ENCODE peak calls at places on chromosomes 13 and 19, in eight cellular contexts. One of them, this sample, is unnamed.

GRCh38 chr19:34409189-34410164 is 5.3 kb downstream of the PDCD2L start:
- DNase-seq in Right ventricle myocardium superior: no peak
- DNase-seq in activated CD4-positive, CD25-positive, alpha-beta regulatory T cell: no peak
- DNase-seq in MCF 10A: no peak
- DNase-seq in Caki2: no peak
- DNase-seq in NCI-H1092 treated with DMSO at 0.1 percent for 48 hours: no peak
- DNase-seq in substantia nigra: no peak
- DNase-seq in germinal center: no peak
- DNase-seq in this sample: no peak

GRCh38 chr19:42091300-42092266 is 15.6 kb downstream of the ZNF574 start:
- DNase-seq in Right ventricle myocardium superior: no peak
- DNase-seq in activated CD4-positive, CD25-positive, alpha-beta regulatory T cell: no peak
- DNase-seq in MCF 10A: peak
- DNase-seq in Caki2: no peak
- DNase-seq in NCI-H1092 treated with DMSO at 0.1 percent for 48 hours: no peak
- DNase-seq in substantia nigra: no peak
- DNase-seq in germinal center: no peak
- DNase-seq in this sample: peak

GRCh38 chr19:19147344-19147743 is 9.1 kb upstream of the TMEM161A start:
- DNase-seq in Right ventricle myocardium superior: no peak
- DNase-seq in activated CD4-positive, CD25-positive, alpha-beta regulatory T cell: no peak
- DNase-seq in MCF 10A: no peak
- DNase-seq in Caki2: no peak
- DNase-seq in NCI-H1092 treated with DMSO at 0.1 percent for 48 hours: no peak
- DNase-seq in substantia nigra: no peak
- DNase-seq in germinal center: no peak
- DNase-seq in this sample: no peak

GRCh38 chr13:97108535-97108910 is 113.6 kb upstream of the MBNL2 start:
- DNase-seq in Right ventricle myocardium superior: no peak
- DNase-seq in activated CD4-positive, CD25-positive, alpha-beta regulatory T cell: no peak
- DNase-seq in MCF 10A: peak
- DNase-seq in Caki2: no peak
- DNase-seq in NCI-H1092 treated with DMSO at 0.1 percent for 48 hours: no peak
- DNase-seq in substantia nigra: no peak
- DNase-seq in germinal center: no peak
- DNase-seq in this sample: no peak

GRCh38 chr19:8877854-8878705 is 45.9 kb downstream of the MBD3L1 start:
- DNase-seq in Right ventricle myocardium superior: no peak
- DNase-seq in activated CD4-positive, CD25-positive, alpha-beta regulatory T cell: no peak
- DNase-seq in MCF 10A: no peak
- DNase-seq in Caki2: peak
- DNase-seq in NCI-H1092 treated with DMSO at 0.1 percent for 48 hours: no peak
- DNase-seq in substantia nigra: no peak
- DNase-seq in germinal center: no peak
- DNase-seq in this sample: no peak

GRCh38 chr19:17314007-17314589 is 4.7 kb downstream of the DDA1 start:
- DNase-seq in Right ventricle myocardium superior: no peak
- DNase-seq in activated CD4-positive, CD25-positive, alpha-beta regulatory T cell: no peak
- DNase-seq in MCF 10A: no peak
- DNase-seq in Caki2: no peak
- DNase-seq in NCI-H1092 treated with DMSO at 0.1 percent for 48 hours: no peak
- DNase-seq in substantia nigra: no peak
- DNase-seq in germinal center: no peak
- DNase-seq in this sample: no peak

GRCh38 chr13:49828452-49828851 is 36.0 kb upstream of the KPNA3 start:
- DNase-seq in Right ventricle myocardium superior: no peak
- DNase-seq in activated CD4-positive, CD25-positive, alpha-beta regulatory T cell: no peak
- DNase-seq in MCF 10A: peak
- DNase-seq in Caki2: no peak
- DNase-seq in NCI-H1092 treated with DMSO at 0.1 percent for 48 hours: no peak
- DNase-seq in substantia nigra: no peak
- DNase-seq in germinal center: no peak
- DNase-seq in this sample: no peak

GRCh38 chr13:34172048-34172447 is 354.1 kb downstream of the RFC3 start:
- DNase-seq in Right ventricle myocardium superior: no peak
- DNase-seq in activated CD4-positive, CD25-positive, alpha-beta regulatory T cell: no peak
- DNase-seq in MCF 10A: no peak
- DNase-seq in Caki2: no peak
- DNase-seq in NCI-H1092 treated with DMSO at 0.1 percent for 48 hours: no peak
- DNase-seq in substantia nigra: no peak
- DNase-seq in germinal center: no peak
- DNase-seq in this sample: no peak

GRCh38 chr19:47726467-47726866 is 13.2 kb downstream of the EHD2 start:
- DNase-seq in Right ventricle myocardium superior: no peak
- DNase-seq in activated CD4-positive, CD25-positive, alpha-beta regulatory T cell: no peak
- DNase-seq in MCF 10A: no peak
- DNase-seq in Caki2: peak
- DNase-seq in NCI-H1092 treated with DMSO at 0.1 percent for 48 hours: no peak
- DNase-seq in substantia nigra: no peak
- DNase-seq in germinal center: no peak
- DNase-seq in this sample: no peak

GRCh38 chr19:4295972-4296771 is 6.0 kb downstream of the TMIGD2 start:
- DNase-seq in Right ventricle myocardium superior: no peak
- DNase-seq in activated CD4-positive, CD25-positive, alpha-beta regulatory T cell: no peak
- DNase-seq in MCF 10A: peak
- DNase-seq in Caki2: no peak
- DNase-seq in NCI-H1092 treated with DMSO at 0.1 percent for 48 hours: peak
- DNase-seq in substantia nigra: peak
- DNase-seq in germinal center: no peak
- DNase-seq in this sample: no peak

GRCh38 chr13:19860884-19861655 is 2.4 kb downstream of the ZMYM5 start:
- DNase-seq in Right ventricle myocardium superior: no peak
- DNase-seq in activated CD4-positive, CD25-positive, alpha-beta regulatory T cell: no peak
- DNase-seq in MCF 10A: peak
- DNase-seq in Caki2: peak
- DNase-seq in NCI-H1092 treated with DMSO at 0.1 percent for 48 hours: no peak
- DNase-seq in substantia nigra: peak
- DNase-seq in germinal center: no peak
- DNase-seq in this sample: peak

GRCh38 chr19:5321851-5322681 is 18.5 kb downstream of the PTPRS start:
- DNase-seq in Right ventricle myocardium superior: no peak
- DNase-seq in activated CD4-positive, CD25-positive, alpha-beta regulatory T cell: no peak
- DNase-seq in MCF 10A: no peak
- DNase-seq in Caki2: no peak
- DNase-seq in NCI-H1092 treated with DMSO at 0.1 percent for 48 hours: no peak
- DNase-seq in substantia nigra: no peak
- DNase-seq in germinal center: peak
- DNase-seq in this sample: no peak

GRCh38 chr19:55605637-55606470 is at the start of gene ZNF865:
- DNase-seq in Right ventricle myocardium superior: peak
- DNase-seq in activated CD4-positive, CD25-positive, alpha-beta regulatory T cell: peak
- DNase-seq in MCF 10A: peak
- DNase-seq in Caki2: peak
- DNase-seq in NCI-H1092 treated with DMSO at 0.1 percent for 48 hours: peak
- DNase-seq in substantia nigra: peak
- DNase-seq in germinal center: peak
- DNase-seq in this sample: peak

GRCh38 chr13:59423708-59424355 is 739.9 kb downstream of the DIAPH3 start:
- DNase-seq in Right ventricle myocardium superior: no peak
- DNase-seq in activated CD4-positive, CD25-positive, alpha-beta regulatory T cell: no peak
- DNase-seq in MCF 10A: no peak
- DNase-seq in Caki2: no peak
- DNase-seq in NCI-H1092 treated with DMSO at 0.1 percent for 48 hours: no peak
- DNase-seq in substantia nigra: no peak
- DNase-seq in germinal center: no peak
- DNase-seq in this sample: no peak

GRCh38 chr19:10718205-10719196 is 622 bp downstream of the DNM2 start:
- DNase-seq in Right ventricle myocardium superior: peak
- DNase-seq in activated CD4-positive, CD25-positive, alpha-beta regulatory T cell: peak
- DNase-seq in MCF 10A: peak
- DNase-seq in Caki2: no peak
- DNase-seq in NCI-H1092 treated with DMSO at 0.1 percent for 48 hours: peak
- DNase-seq in substantia nigra: peak
- DNase-seq in germinal center: peak
- DNase-seq in this sample: peak

GRCh38 chr19:38792250-38793111 is 3.5 kb downstream of the LGALS7B start:
- DNase-seq in Right ventricle myocardium superior: peak
- DNase-seq in activated CD4-positive, CD25-positive, alpha-beta regulatory T cell: peak
- DNase-seq in MCF 10A: no peak
- DNase-seq in Caki2: no peak
- DNase-seq in NCI-H1092 treated with DMSO at 0.1 percent for 48 hours: no peak
- DNase-seq in substantia nigra: no peak
- DNase-seq in germinal center: peak
- DNase-seq in this sample: peak

GRCh38 chr19:45498411-45499195 is at the start of gene PPM1N:
- DNase-seq in Right ventricle myocardium superior: peak
- DNase-seq in activated CD4-positive, CD25-positive, alpha-beta regulatory T cell: peak
- DNase-seq in MCF 10A: no peak
- DNase-seq in Caki2: no peak
- DNase-seq in NCI-H1092 treated with DMSO at 0.1 percent for 48 hours: no peak
- DNase-seq in substantia nigra: no peak
- DNase-seq in germinal center: peak
- DNase-seq in this sample: peak

GRCh38 chr19:13089139-13089856 is 13.4 kb downstream of the LYL1 start:
- DNase-seq in Right ventricle myocardium superior: peak
- DNase-seq in activated CD4-positive, CD25-positive, alpha-beta regulatory T cell: no peak
- DNase-seq in MCF 10A: no peak
- DNase-seq in Caki2: no peak
- DNase-seq in NCI-H1092 treated with DMSO at 0.1 percent for 48 hours: no peak
- DNase-seq in substantia nigra: no peak
- DNase-seq in germinal center: peak
- DNase-seq in this sample: peak

GRCh38 chr13:53351040-53351439 is 322.4 kb downstream of the OLFM4 start:
- DNase-seq in Right ventricle myocardium superior: no peak
- DNase-seq in activated CD4-positive, CD25-positive, alpha-beta regulatory T cell: no peak
- DNase-seq in MCF 10A: no peak
- DNase-seq in Caki2: no peak
- DNase-seq in NCI-H1092 treated with DMSO at 0.1 percent for 48 hours: no peak
- DNase-seq in substantia nigra: no peak
- DNase-seq in germinal center: no peak
- DNase-seq in this sample: no peak

GRCh38 chr19:32104465-32105235 is 240.8 kb upstream of the ZNF507 start:
- DNase-seq in Right ventricle myocardium superior: no peak
- DNase-seq in activated CD4-positive, CD25-positive, alpha-beta regulatory T cell: no peak
- DNase-seq in MCF 10A: peak
- DNase-seq in Caki2: peak
- DNase-seq in NCI-H1092 treated with DMSO at 0.1 percent for 48 hours: no peak
- DNase-seq in substantia nigra: no peak
- DNase-seq in germinal center: no peak
- DNase-seq in this sample: no peak

GRCh38 chr13:80235559-80236296 is 105.2 kb downstream of the SPRY2 start:
- DNase-seq in Right ventricle myocardium superior: no peak
- DNase-seq in activated CD4-positive, CD25-positive, alpha-beta regulatory T cell: no peak
- DNase-seq in MCF 10A: peak
- DNase-seq in Caki2: no peak
- DNase-seq in NCI-H1092 treated with DMSO at 0.1 percent for 48 hours: peak
- DNase-seq in substantia nigra: no peak
- DNase-seq in germinal center: no peak
- DNase-seq in this sample: peak

GRCh38 chr13:51801631-51802099 is 2.3 kb downstream of the DHRS12 start:
- DNase-seq in Right ventricle myocardium superior: peak
- DNase-seq in activated CD4-positive, CD25-positive, alpha-beta regulatory T cell: no peak
- DNase-seq in MCF 10A: peak
- DNase-seq in Caki2: no peak
- DNase-seq in NCI-H1092 treated with DMSO at 0.1 percent for 48 hours: peak
- DNase-seq in substantia nigra: peak
- DNase-seq in germinal center: no peak
- DNase-seq in this sample: peak

GRCh38 chr19:55459950-55460657 is 1.3 kb downstream of the ISOC2 start:
- DNase-seq in Right ventricle myocardium superior: no peak
- DNase-seq in activated CD4-positive, CD25-positive, alpha-beta regulatory T cell: no peak
- DNase-seq in MCF 10A: no peak
- DNase-seq in Caki2: no peak
- DNase-seq in NCI-H1092 treated with DMSO at 0.1 percent for 48 hours: no peak
- DNase-seq in substantia nigra: no peak
- DNase-seq in germinal center: no peak
- DNase-seq in this sample: peak

GRCh38 chr19:6613711-6614110 is 22.8 kb upstream of the CD70 start:
- DNase-seq in Right ventricle myocardium superior: no peak
- DNase-seq in activated CD4-positive, CD25-positive, alpha-beta regulatory T cell: no peak
- DNase-seq in MCF 10A: peak
- DNase-seq in Caki2: no peak
- DNase-seq in NCI-H1092 treated with DMSO at 0.1 percent for 48 hours: no peak
- DNase-seq in substantia nigra: no peak
- DNase-seq in germinal center: no peak
- DNase-seq in this sample: peak

GRCh38 chr19:4061178-4061682 is 5.5 kb downstream of the ZBTB7A start:
- DNase-seq in Right ventricle myocardium superior: peak
- DNase-seq in activated CD4-positive, CD25-positive, alpha-beta regulatory T cell: no peak
- DNase-seq in MCF 10A: peak
- DNase-seq in Caki2: peak
- DNase-seq in NCI-H1092 treated with DMSO at 0.1 percent for 48 hours: no peak
- DNase-seq in substantia nigra: no peak
- DNase-seq in germinal center: no peak
- DNase-seq in this sample: no peak

GRCh38 chr13:91805605-91806004 is 407.2 kb downstream of the GPC5 start:
- DNase-seq in Right ventricle myocardium superior: no peak
- DNase-seq in activated CD4-positive, CD25-positive, alpha-beta regulatory T cell: no peak
- DNase-seq in MCF 10A: no peak
- DNase-seq in Caki2: no peak
- DNase-seq in NCI-H1092 treated with DMSO at 0.1 percent for 48 hours: no peak
- DNase-seq in substantia nigra: no peak
- DNase-seq in germinal center: no peak
- DNase-seq in this sample: no peak

GRCh38 chr19:657611-658010 is 5.4 kb downstream of the RNF126 start:
- DNase-seq in Right ventricle myocardium superior: no peak
- DNase-seq in activated CD4-positive, CD25-positive, alpha-beta regulatory T cell: no peak
- DNase-seq in MCF 10A: no peak
- DNase-seq in Caki2: no peak
- DNase-seq in NCI-H1092 treated with DMSO at 0.1 percent for 48 hours: no peak
- DNase-seq in substantia nigra: no peak
- DNase-seq in germinal center: no peak
- DNase-seq in this sample: no peak